ENCODE peak calls at places on chromosomes 5 and 9, in four cellular contexts. L, N, U and I are unnamed samples.

GRCh38 chr5:62354028-62354874 is 48.2 kb downstream of the KIF2A start:
- DNase-seq in U (peak), N (peak), L (peak), I (no peak)

GRCh38 chr5:67516959-67517358 is 320.4 kb upstream of the CD180 start:
- DNase-seq in U (no peak), N (no peak), L (peak), I (no peak)

GRCh38 chr9:124108216-124108615 is 96.6 kb downstream of the LHX2 start:
- DNase-seq in L (no peak), U (no peak), N (no peak), I (no peak)

GRCh38 chr5:115086473-115086872 is 83.2 kb downstream of the TRIM36 start:
- DNase-seq in U (no peak), N (no peak), L (no peak), I (no peak)

GRCh38 chr5:66810151-66810550 is 214.0 kb downstream of the MAST4 start:
- DNase-seq in L (no peak), U (no peak), N (no peak), I (no peak)

GRCh38 chr9:101126556-101126955 is 98.0 kb downstream of the PLPPR1 start:
- DNase-seq in U (no peak), N (no peak), L (no peak), I (no peak)

GRCh38 chr5:1343931-1344901 is 683 bp downstream of the CLPTM1L start:
- DNase-seq in U (no peak), N (no peak), L (peak), I (peak)

GRCh38 chr9:36023260-36024048 is 13.3 kb upstream of the RECK start:
- DNase-seq in L (peak), N (peak), U (peak), I (peak)

GRCh38 chr5:14718778-14719177 is 54.3 kb downstream of the OTULIN start:
- DNase-seq in N (no peak), L (no peak), U (no peak), I (no peak)

GRCh38 chr9:16328349-16328748 is 542.1 kb downstream of the BNC2 start:
- DNase-seq in U (no peak), L (no peak), N (no peak), I (no peak)

DNA sequence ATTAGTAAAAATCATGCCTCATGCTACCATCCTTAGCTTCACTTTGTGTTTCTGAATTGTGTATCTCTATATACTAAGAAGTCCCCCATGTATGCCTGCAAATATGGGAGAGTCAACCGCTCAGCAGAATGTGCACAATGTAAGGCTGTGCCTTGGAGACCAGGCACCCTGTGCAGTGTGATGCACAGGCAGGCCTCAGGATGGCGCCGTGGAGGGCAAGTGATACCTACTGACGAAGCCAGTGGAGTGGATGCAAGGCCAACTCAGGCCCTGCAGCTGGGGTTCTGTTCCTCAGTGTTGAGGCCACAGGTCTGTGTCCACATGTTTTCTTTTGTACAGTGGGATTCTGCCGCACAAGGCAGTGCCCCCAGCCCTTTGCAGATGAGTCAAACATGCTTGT is 28.4 kb downstream of the SYK start:
- DNase-seq in L (no peak), N (no peak), U (no peak), I (no peak)
- TF ChIP-seq CTCF in L (no peak), N (no peak), U (no peak), I (peak)

GRCh38 chr9:93587651-93588347 is 11.4 kb downstream of the PHF2 start:
- DNase-seq in L (no peak), N (no peak), U (no peak), I (peak)
- TF ChIP-seq CTCF in L (peak), N (no peak), U (no peak), I (no peak)

GRCh38 chr9:95907794-95908193 is 32.3 kb downstream of the ERCC6L2 start:
- DNase-seq in L (no peak), N (no peak), U (no peak), I (no peak)
- TF ChIP-seq CTCF in L (peak), N (peak), U (peak), I (peak)

GRCh38 chr5:163459888-163460561 is at the start of gene NUDCD2:
- DNase-seq in U (peak), L (peak), N (peak), I (peak)
- TF ChIP-seq CTCF in U (no peak), L (peak), N (peak), I (no peak)

GRCh38 chr5:45277860-45278259 is 418.3 kb downstream of the HCN1 start:
- DNase-seq in U (no peak), N (no peak), L (no peak), I (no peak)
- TF ChIP-seq CTCF in U (no peak), N (no peak), L (no peak), I (no peak)

GRCh38 chr5:93596676-93597441 is 13.8 kb downstream of the NR2F1 start:
- DNase-seq in N (no peak), U (no peak), L (no peak), I (no peak)
- TF ChIP-seq CTCF in N (no peak), U (no peak), L (no peak), I (no peak)

DNA sequence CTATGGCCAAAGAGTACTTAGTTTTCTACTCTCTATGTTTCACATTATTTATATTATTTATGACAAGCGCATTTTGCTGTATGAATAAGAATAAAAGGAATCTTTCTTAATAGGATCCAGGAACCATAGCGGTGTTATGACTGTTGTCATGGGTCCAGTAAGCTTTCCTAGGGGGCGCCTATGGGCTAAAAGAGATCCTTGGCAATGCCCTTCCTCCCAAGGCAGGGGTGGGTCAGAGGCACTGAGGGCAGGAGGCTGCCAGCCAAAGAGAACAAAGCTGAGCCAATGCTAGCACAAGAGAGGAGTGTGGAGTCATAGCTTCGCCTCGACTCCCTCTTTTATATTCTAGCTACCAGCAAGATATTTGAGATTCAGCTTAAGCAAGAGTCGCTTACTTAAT is 98.4 kb upstream of the GNAQ start:
- DNase-seq in U (no peak), L (peak), N (peak), I (no peak)
- TF ChIP-seq CTCF in U (no peak), L (peak), N (peak), I (no peak)